ENCODE peak calls at places on chromosomes 7 and 10, in five cellular contexts. I, O, F, M and U are unnamed samples. For H3K4me1, the result is how much of the 10 kb centered on the place peaks cover.

GRCh38 chr10:97119058-97119832 is 66.5 kb downstream of the SLIT1 start:
- DNase-seq in M (no peak), O (no peak), I (no peak), F (no peak), U (no peak)

GRCh38 chr10:108410231-108410630 is 1245.7 kb upstream of the SORCS1 start:
- DNase-seq in M (no peak), F (no peak), O (no peak), I (no peak), U (no peak)

GRCh38 chr10:43380610-43381222 is 9.3 kb downstream of the FXYD4 start:
- DNase-seq in O (no peak), I (peak), F (no peak), M (no peak), U (peak)

GRCh38 chr7:111980721-111981120 is 225.5 kb downstream of the DOCK4 start:
- DNase-seq in I (no peak), O (no peak), M (no peak), F (no peak), U (no peak)

GRCh38 chr10:72088879-72089585 is 681 bp upstream of the SPOCK2 start:
- DNase-seq in F (peak), I (peak), O (peak), M (peak), U (no peak)

GRCh38 chr10:132164801-132165278 is 21.9 kb upstream of the DPYSL4 start:
- DNase-seq in F (peak), O (peak), I (no peak), M (no peak), U (no peak)

GRCh38 chr7:22980422-22980821 is 33.5 kb downstream of the HYCC1 start:
- DNase-seq in O (no peak), F (no peak), I (peak), M (no peak), U (no peak)

GRCh38 chr7:129951076-129952011 is 1.4 kb downstream of the UBE2H start:
- DNase-seq in O (no peak), M (no peak), F (no peak), I (peak), U (peak)

GRCh38 chr10:52229271-52229931 is 84.7 kb upstream of the DKK1 start:
- DNase-seq in M (no peak), O (no peak), I (peak), F (no peak), U (no peak)

GRCh38 chr7:87398441-87398840 is 53.0 kb downstream of the CROT start:
- DNase-seq in O (no peak), F (no peak), M (no peak), I (peak), U (no peak)

GRCh38 chr10:51100221-51100620 is 25.9 kb downstream of the PRKG1 start:
- DNase-seq in F (no peak), O (no peak), I (peak), M (no peak), U (no peak)

GRCh38 chr10:51804861-51805260 is 105.5 kb upstream of the CSTF2T start:
- DNase-seq in F (no peak), I (peak), O (no peak), M (no peak), U (no peak)

GRCh38 chr10:88889559-88890337 is 9.7 kb downstream of the STAMBPL1 start:
- DNase-seq in O (no peak), F (no peak), I (no peak), M (no peak), U (no peak)

GRCh38 chr7:100827330-100828226 is at the start of gene EPHB4:
- DNase-seq in O (peak), M (peak), I (peak), F (peak), U (peak)

GRCh38 chr10:119286516-119286915 is 79.1 kb downstream of the GRK5 start:
- DNase-seq in F (no peak), I (no peak), O (no peak), M (no peak), U (no peak)

GRCh38 chr7:115097175-115097671 is 175.3 kb downstream of the MDFIC start:
- DNase-seq in O (no peak), M (no peak), F (no peak), I (peak), U (no peak)

GRCh38 chr10:16960573-16960972 is 143.3 kb upstream of the RSU1 start:
- DNase-seq in O (no peak), F (no peak), I (no peak), M (no peak), U (no peak)

GRCh38 chr10:123703195-123703790 is 37.1 kb downstream of the GPR26 start:
- DNase-seq in O (no peak), F (no peak), I (no peak), M (peak), U (no peak)

GRCh38 chr7:75565129-75565528 is 73.0 kb downstream of the SPDYE5 start:
- DNase-seq in O (no peak), M (no peak), F (no peak), I (peak), U (no peak)

GRCh38 chr10:111126981-111127848 is 50.4 kb downstream of the ADRA2A start:
- DNase-seq in I (no peak), O (no peak), F (no peak), M (peak), U (no peak)

GRCh38 chr10:130061760-130062159 is 48.9 kb downstream of the C10orf143 start:
- DNase-seq in O (no peak), F (no peak), I (no peak), M (no peak), U (no peak)

GRCh38 chr10:3476640-3477448 is 304.3 kb upstream of the PITRM1 start:
- DNase-seq in M (no peak), O (no peak), I (no peak), F (no peak), U (peak)

GRCh38 chr7:849145-849544 is 16.9 kb downstream of the SUN1 start:
- DNase-seq in F (no peak), O (no peak), I (no peak), M (no peak), U (no peak)

GRCh38 chr7:135562720-135563119 is 5.0 kb downstream of the NUP205 start:
- DNase-seq in I (no peak), F (no peak), M (no peak), O (no peak), U (no peak)

GRCh38 chr10:60312818-60313588 is 76.7 kb downstream of the ANK3 start:
- DNase-seq in O (no peak), F (no peak), M (no peak), I (peak), U (no peak)

GRCh38 chr10:125148021-125148439 is 12.3 kb downstream of the CTBP2 start:
- DNase-seq in I (peak), F (peak), O (peak), M (no peak), U (no peak)

GRCh38 chr10:84510121-84510520 is 181.7 kb downstream of the CCSER2 start:
- DNase-seq in F (no peak), O (no peak), M (no peak), I (peak), U (no peak)

GRCh38 chr7:20776214-20776875 is 10.3 kb downstream of the SP8 start:
- DNase-seq in O (no peak), F (no peak), M (no peak), I (no peak), U (no peak)
- H3K4me3 ChIP-seq in O (no peak), F (no peak), M (no peak), I (no peak), U (no peak)

GRCh38 chr7:45328397-45329080 is 170.9 kb downstream of the RAMP3 start:
- DNase-seq in O (no peak), I (no peak), F (peak), M (no peak), U (no peak)
- H3K4me1 ChIP-seq in O (under half), I (under half), F (under half), M (under half), U (under half)

DNA sequence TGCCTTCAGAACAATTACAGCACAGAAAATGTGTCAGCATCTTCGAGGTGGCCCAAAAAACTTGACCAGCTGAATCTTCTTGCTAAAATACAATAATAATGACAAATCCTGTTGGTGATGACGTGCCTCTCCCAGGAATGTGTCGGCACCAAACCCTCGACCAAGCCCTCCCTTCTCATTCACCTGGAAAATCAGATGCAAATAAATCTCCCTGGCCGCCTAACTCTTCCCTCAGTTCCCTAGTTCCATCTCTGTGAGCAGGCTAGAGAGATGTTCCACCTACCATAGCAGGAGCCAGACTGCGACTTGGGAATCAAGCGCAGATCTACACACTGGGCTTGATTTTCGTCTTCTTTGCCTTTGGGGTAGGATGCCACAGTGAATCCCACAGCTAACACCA is 4.1 kb downstream of the PRSS1 start:
- DNase-seq in I (no peak), F (no peak), M (no peak), O (no peak), U (no peak)
- H3K4me3 ChIP-seq in I (no peak), F (no peak), M (no peak), O (no peak), U (no peak)

GRCh38 chr7:26200113-26200443 is 468 bp downstream of the HNRNPA2B1 start:
- DNase-seq in M (peak), O (peak), F (peak), I (peak), U (peak)
- H3K4me1 ChIP-seq in M (half or more), O (under half), F (under half), I (under half), U (under half)

DNA sequence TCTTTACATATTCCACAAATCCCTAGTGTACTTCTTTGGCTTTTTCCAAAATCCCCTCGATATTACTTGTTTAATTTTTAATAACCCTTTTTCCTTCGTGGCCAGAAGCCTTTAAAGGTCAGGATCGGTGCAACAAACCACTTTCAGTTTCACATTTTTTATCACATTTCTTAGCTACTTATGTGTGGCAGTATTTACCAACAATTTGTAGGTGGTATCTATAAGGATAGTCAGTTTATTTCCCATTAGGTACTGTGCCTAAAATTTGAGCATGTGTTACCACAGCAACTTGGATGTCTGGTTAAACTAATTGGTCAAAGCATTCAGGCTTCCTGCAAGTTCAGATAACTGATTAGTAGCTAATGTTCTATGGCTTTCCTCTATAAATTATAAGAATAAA is 104.9 kb downstream of the CDK14 start:
- DNase-seq in M (no peak), I (peak), F (no peak), O (no peak), U (no peak)
- H3K4me3 ChIP-seq in M (peak), I (peak), F (no peak), O (peak), U (peak)

DNA sequence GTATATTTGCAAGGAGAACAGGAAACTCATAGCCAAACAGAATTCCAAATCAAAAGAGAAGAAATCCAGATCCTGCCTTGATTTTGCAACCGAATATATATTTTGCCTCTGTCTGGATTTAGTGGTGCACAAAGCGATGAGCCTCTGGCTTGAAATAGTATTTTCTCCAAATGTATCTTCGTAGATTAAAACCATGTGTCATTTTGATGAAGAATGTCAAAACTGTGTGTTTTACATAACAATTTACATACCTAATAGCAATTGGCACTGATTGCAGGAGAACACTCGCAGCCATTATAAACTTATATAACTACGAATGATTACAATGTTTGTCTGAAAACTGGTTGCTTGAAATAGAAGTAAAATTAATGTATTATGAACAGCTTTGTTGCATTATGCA is 156.4 kb downstream of the ARID5B start:
- DNase-seq in O (no peak), F (no peak), I (no peak), M (no peak), U (no peak)
- H3K4me1 ChIP-seq in O (half or more), F (half or more), I (half or more), M (half or more), U (under half)

DNA sequence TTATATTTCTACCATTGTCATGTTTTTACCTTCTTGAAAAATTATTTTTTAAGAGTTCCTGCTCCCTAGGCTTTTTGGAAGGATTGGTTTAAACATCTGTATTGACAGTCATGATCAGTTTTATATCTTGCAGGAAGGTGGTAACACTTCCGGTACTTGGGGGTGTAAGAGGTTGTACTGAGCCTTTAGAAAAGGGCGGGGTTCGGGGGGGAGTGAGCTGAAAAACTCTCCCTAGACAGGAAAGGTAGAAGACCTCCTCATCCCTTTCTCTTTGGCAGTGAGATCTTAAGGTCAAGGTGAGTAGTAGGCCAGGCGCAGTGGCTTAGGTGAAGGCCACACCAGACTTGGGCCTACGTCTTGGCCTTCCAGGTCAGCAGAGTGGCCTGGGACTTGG is 371 bp upstream of the PPP1R9A start:
- DNase-seq in I (no peak), M (no peak), O (no peak), F (no peak), U (no peak)
- H3K4me3 ChIP-seq in I (no peak), M (peak), O (peak), F (peak), U (peak)

GRCh38 chr7:98788921-98789320 is 80.9 kb downstream of the TMEM130 start:
- DNase-seq in F (no peak), O (no peak), I (peak), M (no peak), U (no peak)
- H3K4me1 ChIP-seq in F (under half), O (under half), I (under half), M (under half), U (under half)

DNA sequence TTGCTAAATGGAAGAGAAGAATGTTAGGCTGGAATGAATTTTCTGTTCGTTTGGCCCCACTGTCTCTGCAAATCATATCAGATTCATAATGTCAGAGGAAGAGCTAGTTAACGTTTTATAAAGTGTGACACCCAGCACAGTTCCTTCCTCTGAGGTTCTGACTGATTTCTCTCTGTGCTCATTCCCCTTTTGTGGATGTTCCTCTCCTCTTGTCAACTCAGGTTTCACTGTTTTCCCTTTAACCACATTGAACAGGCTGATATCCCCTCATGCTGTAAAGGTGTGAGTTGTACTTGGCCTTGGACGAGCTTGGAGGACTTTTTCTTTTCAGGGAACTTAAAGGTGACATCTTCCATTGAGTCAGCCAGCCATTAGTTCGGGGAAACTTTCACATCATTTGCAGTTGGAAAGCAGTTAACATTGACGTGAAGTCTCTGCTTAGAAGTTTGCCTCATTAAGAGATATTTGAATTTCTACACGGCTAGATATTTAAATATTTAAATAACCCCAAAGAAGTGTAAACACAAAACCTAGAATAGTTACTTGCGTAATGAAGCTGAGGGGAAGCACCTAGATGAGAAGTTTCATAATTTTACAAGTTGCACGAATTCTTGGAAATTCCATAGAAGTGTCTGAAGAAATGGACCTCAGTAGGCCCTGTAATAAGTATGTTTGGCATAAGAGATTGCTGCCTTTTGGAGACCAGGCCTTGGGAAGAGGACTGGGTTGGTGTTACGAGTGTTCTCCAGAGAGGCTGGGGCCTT is 101.5 kb upstream of the EGR2 start:
- DNase-seq in M (no peak), I (no peak), O (no peak), F (no peak), U (no peak)
- H3K4me3 ChIP-seq in M (no peak), I (no peak), O (no peak), F (no peak), U (no peak)